ENCODE peak calls at places on chromosomes 1 and 21, in nine cellular contexts. F is spleen, A is esophagus muscularis mucosa, S is transverse colon, O is breast epithelium, E is endothelial cell of umbilical vein, B is upper lobe of left lung, K is HCT116, N is sigmoid colon. Z is an unnamed sample.

GRCh38 chr1:196449459-196449858 is 158.8 kb downstream of the KCNT2 start:
- DNase-seq in F (no peak), A (no peak), S (no peak), O (no peak), E (no peak), B (no peak), K (no peak), N (no peak), Z (no peak)

GRCh38 chr21:26795866-26796329 is 49.3 kb downstream of the ADAMTS1 start:
- DNase-seq in F (no peak), A (no peak), S (peak), O (no peak), E (peak), B (no peak), K (no peak), N (peak), Z (no peak)

GRCh38 chr1:64392109-64392508 is 77.8 kb upstream of the CACHD1 start:
- DNase-seq in F (no peak), A (no peak), S (no peak), O (no peak), E (no peak), B (no peak), K (no peak), N (no peak), Z (no peak)

GRCh38 chr1:197170538-197170937 is 24.1 kb upstream of the ASPM start:
- DNase-seq in F (no peak), A (no peak), S (no peak), O (no peak), E (no peak), B (no peak), K (no peak), N (no peak), Z (no peak)

GRCh38 chr1:77193951-77194350 is 25.3 kb downstream of the PIGK start:
- DNase-seq in F (no peak), A (no peak), S (no peak), O (no peak), E (no peak), B (no peak), K (no peak), N (no peak), Z (no peak)

GRCh38 chr1:170586942-170587593 is 55.1 kb downstream of the GORAB start:
- DNase-seq in F (no peak), A (no peak), S (no peak), O (no peak), E (no peak), B (no peak), K (no peak), N (no peak), Z (no peak)

GRCh38 chr1:243490147-243490546 is 234.3 kb downstream of the SDCCAG8 start:
- DNase-seq in F (no peak), A (no peak), S (no peak), O (no peak), E (no peak), B (no peak), K (no peak), N (peak), Z (no peak)

GRCh38 chr1:151613275-151613867 is 1.5 kb downstream of the SNX27 start:
- DNase-seq in F (no peak), A (no peak), S (no peak), O (no peak), E (no peak), B (no peak), K (no peak), N (peak), Z (no peak)

GRCh38 chr21:30257773-30258172 is 25.0 kb downstream of the KRTAP24-1 start:
- DNase-seq in F (no peak), A (no peak), S (no peak), O (no peak), E (no peak), B (no peak), K (no peak), N (no peak), Z (no peak)

GRCh38 chr21:31136891-31137290 is 98.6 kb upstream of the KRTAP19-8 start:
- DNase-seq in F (no peak), A (no peak), S (no peak), O (no peak), E (peak), B (no peak), K (no peak), N (no peak), Z (no peak)

GRCh38 chr1:19435851-19436465 is 49.4 kb downstream of the CAPZB start:
- DNase-seq in F (no peak), A (no peak), S (no peak), O (no peak), E (peak), B (no peak), K (no peak), N (peak), Z (no peak)

GRCh38 chr1:2641381-2642130 is 8.7 kb upstream of the MMEL1 start:
- DNase-seq in F (peak), A (no peak), S (no peak), O (peak), E (no peak), B (no peak), K (no peak), N (no peak), Z (no peak)

GRCh38 chr1:156833598-156833997 is 16.9 kb upstream of the SH2D2A start:
- DNase-seq in F (peak), A (no peak), S (no peak), O (no peak), E (no peak), B (no peak), K (no peak), N (no peak), Z (no peak)

GRCh38 chr1:66623812-66624211 is 89.9 kb downstream of the SGIP1 start:
- DNase-seq in F (no peak), A (no peak), S (no peak), O (no peak), E (peak), B (no peak), K (no peak), N (no peak), Z (no peak)

GRCh38 chr1:202860744-202861419 is 28.1 kb downstream of the RABIF start:
- DNase-seq in F (peak), A (no peak), S (peak), O (peak), E (peak), B (peak), K (peak), N (peak), Z (no peak)

GRCh38 chr1:12383786-12384185 is 154.0 kb downstream of the VPS13D start:
- DNase-seq in F (no peak), A (no peak), S (no peak), O (no peak), E (no peak), B (no peak), K (no peak), N (no peak), Z (no peak)

GRCh38 chr1:60066001-60066400 is 7.6 kb downstream of the C1orf87 start:
- DNase-seq in F (no peak), A (no peak), S (no peak), O (no peak), E (no peak), B (no peak), K (no peak), N (no peak), Z (no peak)

GRCh38 chr1:207314836-207315235 is 6.6 kb upstream of the CD55 start:
- DNase-seq in F (no peak), A (no peak), S (no peak), O (no peak), E (no peak), B (no peak), K (no peak), N (no peak), Z (no peak)

GRCh38 chr1:212700892-212701819 is 1.5 kb upstream of the BATF3 start:
- DNase-seq in F (peak), A (peak), S (peak), O (peak), E (peak), B (peak), K (no peak), N (peak), Z (no peak)

GRCh38 chr1:10322821-10323220 is 76.0 kb upstream of the PGD start:
- DNase-seq in F (no peak), A (no peak), S (no peak), O (no peak), E (no peak), B (no peak), K (no peak), N (no peak), Z (no peak)

GRCh38 chr1:234694661-234695060 is 84.7 kb upstream of the IRF2BP2 start:
- DNase-seq in F (no peak), A (no peak), S (no peak), O (peak), E (no peak), B (no peak), K (no peak), N (no peak), Z (no peak)

GRCh38 chr1:21955058-21955457 is 17.9 kb upstream of the HSPG2 start:
- DNase-seq in F (no peak), A (no peak), S (no peak), O (no peak), E (no peak), B (no peak), K (no peak), N (peak), Z (no peak)

GRCh38 chr1:35833424-35833823 is 25.6 kb downstream of the AGO4 start:
- DNase-seq in F (no peak), A (no peak), S (no peak), O (no peak), E (no peak), B (no peak), K (no peak), N (no peak), Z (no peak)

GRCh38 chr21:37225440-37225839 is 41.7 kb downstream of the VPS26C start:
- DNase-seq in F (no peak), A (no peak), S (no peak), O (no peak), E (no peak), B (no peak), K (no peak), N (no peak), Z (peak)

GRCh38 chr1:20080441-20081330 is 10.7 kb downstream of the PLA2G5 start:
- DNase-seq in F (peak), A (no peak), S (no peak), O (no peak), E (peak), B (no peak), K (no peak), N (peak), Z (no peak)

GRCh38 chr1:234408757-234409156 is 35.5 kb downstream of the COA6 start:
- DNase-seq in F (no peak), A (peak), S (no peak), O (no peak), E (no peak), B (no peak), K (no peak), N (no peak), Z (no peak)

GRCh38 chr1:156480015-156480368 is 20.6 kb downstream of the MEF2D start:
- DNase-seq in F (no peak), A (no peak), S (no peak), O (no peak), E (no peak), B (no peak), K (no peak), N (no peak), Z (no peak)

GRCh38 chr1:205140113-205140512 is 18.3 kb upstream of the RBBP5 start:
- DNase-seq in F (no peak), A (no peak), S (no peak), O (no peak), E (no peak), B (no peak), K (no peak), N (no peak), Z (no peak)

GRCh38 chr1:241551759-241552638 is 19.8 kb downstream of the KMO start:
- DNase-seq in F (peak), A (no peak), S (peak), O (no peak), E (no peak), B (peak), K (no peak), N (peak), Z (no peak)

DNA sequence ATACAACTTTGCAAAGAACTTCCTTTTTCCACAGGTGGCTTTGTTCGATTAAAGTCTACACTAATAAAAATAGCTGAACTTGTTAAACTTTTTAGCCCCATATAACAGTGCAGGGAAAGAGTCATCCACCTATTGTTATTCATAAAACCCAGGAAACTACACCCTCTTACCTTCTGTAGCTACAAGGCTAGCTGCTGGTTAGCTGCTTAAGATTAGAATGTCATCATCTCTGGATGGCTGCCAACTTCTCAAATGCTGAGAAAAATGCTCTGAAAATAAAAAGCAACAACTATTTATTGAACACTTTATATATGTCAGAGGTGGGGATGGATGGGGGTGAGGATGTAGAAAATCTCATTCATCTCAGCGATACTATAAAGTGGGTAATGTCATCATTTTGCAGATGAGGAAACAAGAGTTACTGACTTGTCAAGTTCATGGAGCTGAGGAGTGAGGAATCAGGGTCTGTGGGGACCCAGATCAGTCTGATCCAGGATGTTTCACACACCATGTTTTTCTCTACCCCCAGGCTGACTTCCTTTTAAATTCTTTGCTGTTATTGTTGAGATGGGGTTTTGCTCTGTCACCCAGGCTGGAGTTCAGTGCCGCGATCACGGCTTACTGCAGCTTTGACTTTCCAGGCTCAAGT is 17.1 kb downstream of the ATP5PF start:
- DNase-seq in F (no peak), A (no peak), S (no peak), O (no peak), E (peak), B (no peak), K (no peak), N (no peak), Z (no peak)
- H3K27ac ChIP-seq in F (no peak), A (no peak), S (no peak), O (peak), E (no peak), B (no peak), K (no peak), N (no peak), Z (no peak)

GRCh38 chr1:110082477-110082876 is 12.0 kb upstream of the ALX3 start:
- DNase-seq in F (no peak), A (no peak), S (no peak), O (no peak), E (no peak), B (no peak), K (no peak), N (no peak), Z (no peak)
- TF ChIP-seq POLR2A in F (no peak), A (no peak), S (no peak), O (no peak), E (no peak), B (no peak), K (no peak), N (no peak), Z (no peak)

GRCh38 chr1:40690919-40691537 is 476 bp upstream of the NFYC start:
- DNase-seq in F (no peak), A (no peak), S (no peak), O (no peak), E (no peak), B (no peak), K (no peak), N (no peak), Z (no peak)
- TF ChIP-seq POLR2AphosphoS5 in F (no peak), A (no peak), S (no peak), O (no peak), E (no peak), B (no peak), K (no peak), N (no peak), Z (no peak)

GRCh38 chr1:185054365-185055060 is 9.2 kb downstream of the RNF2 start:
- DNase-seq in F (no peak), A (no peak), S (no peak), O (no peak), E (no peak), B (no peak), K (no peak), N (no peak), Z (no peak)
- H3K27ac ChIP-seq in F (no peak), A (no peak), S (no peak), O (no peak), E (no peak), B (no peak), K (no peak), N (no peak), Z (no peak)